ENCODE peak calls at places on chromosomes 16 and 17, in six cellular contexts. Q is suprapubic skin, S is H1, J is A549, F is tibial nerve, G is HepG2. H is an unnamed sample.

GRCh38 chr17:48614904-48615211 is 234 bp downstream of the HOXB8 start:
- DNase-seq in Q (no peak), S (no peak), J (no peak), F (no peak), G (no peak), H (no peak)

GRCh38 chr17:382644-383533 is 30.3 kb upstream of the RPH3AL start:
- DNase-seq in Q (no peak), S (no peak), J (peak; percentile 40), F (no peak), G (peak; percentile 65), H (no peak)

GRCh38 chr17:27414271-27414670 is 42.0 kb upstream of the KSR1 start:
- DNase-seq in Q (peak; percentile 4), S (no peak), J (no peak), F (no peak), G (no peak), H (no peak)

GRCh38 chr17:42832934-42833770 is at the start of gene PSME3:
- DNase-seq in Q (peak; percentile 94), S (peak; percentile 54), J (peak; percentile 96), F (peak; percentile 65), G (peak; percentile 88), H (peak; percentile 93)

GRCh38 chr16:4795181-4795827 is at the start of gene SMIM22:
- DNase-seq in Q (no peak), S (no peak), J (no peak), F (no peak), G (no peak), H (peak; percentile 83)

GRCh38 chr17:41689497-41690299 is 1.0 kb downstream of the EIF1 start:
- DNase-seq in Q (no peak), S (no peak), J (no peak), F (no peak), G (peak; percentile 69), H (peak; percentile 34)

GRCh38 chr17:8062807-8063483 is 24.1 kb downstream of the ALOX15B start:
- DNase-seq in Q (no peak), S (no peak), J (no peak), F (no peak), G (no peak), H (no peak)

GRCh38 chr17:61387011-61387410 is 12.6 kb upstream of the TBX2 start:
- DNase-seq in Q (no peak), S (no peak), J (no peak), F (no peak), G (no peak), H (no peak)

GRCh38 chr17:43453331-43453812 is 30.4 kb upstream of the DHX8 start:
- DNase-seq in Q (no peak), S (no peak), J (no peak), F (no peak), G (no peak), H (peak; percentile 86)

GRCh38 chr16:87391950-87392822 is at the start of gene MAP1LC3B:
- DNase-seq in Q (peak; percentile 96), S (peak; percentile 87), J (peak; percentile 95), F (peak; percentile 96), G (peak; percentile 94), H (peak; percentile 98)

GRCh38 chr17:61813211-61813610 is 50.1 kb downstream of the BRIP1 start:
- DNase-seq in Q (no peak), S (no peak), J (no peak), F (no peak), G (no peak), H (no peak)

GRCh38 chr17:31841850-31842415 is 17.1 kb downstream of the COPRS start:
- DNase-seq in Q (no peak), S (no peak), J (no peak), F (no peak), G (no peak), H (no peak)

GRCh38 chr16:969508-970378 is 1.0 kb downstream of the LMF1 start:
- DNase-seq in Q (no peak), S (no peak), J (no peak), F (no peak), G (no peak), H (peak; percentile 32)

GRCh38 chr17:16472539-16472938 is 19.5 kb downstream of the LRRC75A start:
- DNase-seq in Q (no peak), S (no peak), J (no peak), F (no peak), G (no peak), H (no peak)

GRCh38 chr16:73000020-73000906 is 47.7 kb downstream of the ZFHX3 start:
- DNase-seq in Q (no peak), S (no peak), J (no peak), F (peak; percentile 60), G (peak; percentile 91), H (no peak)

GRCh38 chr16:1306344-1306743 is 3.1 kb upstream of the UBE2I start:
- DNase-seq in Q (no peak), S (no peak), J (no peak), F (no peak), G (no peak), H (no peak)

GRCh38 chr17:78079253-78079652 is 49.3 kb downstream of the TMC6 start:
- DNase-seq in Q (no peak), S (no peak), J (no peak), F (no peak), G (no peak), H (no peak)

GRCh38 chr16:20862162-20862960 is 37.8 kb downstream of the DCUN1D3 start:
- DNase-seq in Q (no peak), S (no peak), J (no peak), F (no peak), G (no peak), H (no peak)

GRCh38 chr16:20866792-20867191 is 33.4 kb downstream of the DCUN1D3 start:
- DNase-seq in Q (no peak), S (no peak), J (no peak), F (no peak), G (no peak), H (no peak)

GRCh38 chr16:20866161-20866772 is 33.9 kb downstream of the DCUN1D3 start:
- DNase-seq in Q (no peak), S (no peak), J (peak; percentile 76), F (no peak), G (peak; percentile 55), H (peak; percentile 17)

GRCh38 chr16:20867585-20867984 is 32.6 kb downstream of the DCUN1D3 start:
- DNase-seq in Q (no peak), S (no peak), J (no peak), F (no peak), G (no peak), H (no peak)

GRCh38 chr16:20865420-20866126 is 34.6 kb downstream of the DCUN1D3 start:
- DNase-seq in Q (no peak), S (no peak), J (no peak), F (no peak), G (no peak), H (no peak)
- TF ChIP-seq EP300 in Q (no peak), S (no peak), J (no peak), F (no peak), G (no peak), H (no peak)

DNA sequence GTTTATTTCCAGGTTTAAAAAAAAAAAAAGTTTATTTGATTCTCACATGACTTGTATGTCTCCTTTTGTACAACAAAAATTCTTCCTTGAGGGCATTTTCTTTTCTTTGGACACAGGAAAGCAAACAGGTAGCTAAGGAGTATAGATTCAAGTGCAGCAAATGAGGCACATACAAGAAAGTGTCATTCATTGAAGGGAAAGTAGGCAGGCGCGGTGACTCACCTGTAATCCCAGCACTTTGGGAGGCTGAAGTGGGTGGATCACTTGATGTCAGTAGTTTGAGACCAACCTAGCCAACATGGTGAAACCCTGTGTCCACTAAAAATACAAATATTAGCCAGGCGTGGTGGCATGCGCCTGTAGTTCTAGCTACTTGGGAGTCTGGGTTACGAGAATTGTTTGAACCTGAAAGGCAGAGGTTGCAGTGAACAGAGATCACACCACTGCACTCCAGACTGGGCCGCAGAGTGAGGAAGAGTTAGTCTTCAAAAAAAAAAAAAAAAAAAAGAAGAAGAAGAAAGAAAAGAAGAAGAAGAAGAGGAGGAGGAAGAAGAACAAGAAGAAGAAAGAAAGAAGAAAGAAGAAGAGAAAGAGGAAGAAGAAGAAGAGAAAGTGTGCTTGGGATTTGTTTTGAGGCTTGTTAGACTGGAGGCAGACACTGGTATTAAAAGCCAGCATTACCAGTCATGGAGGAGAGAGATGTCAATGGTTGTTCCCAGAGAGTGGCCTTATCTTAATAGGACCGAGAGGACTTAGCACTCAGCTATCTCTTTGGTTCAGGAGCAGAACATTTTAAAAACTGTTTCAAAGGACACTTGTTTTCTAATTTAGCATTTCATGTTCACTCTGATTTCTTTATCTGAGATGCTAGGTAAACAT is 19.7 kb downstream of the GINS3 start:
- DNase-seq in Q (no peak), S (no peak), J (no peak), F (no peak), G (no peak), H (no peak)
- TF ChIP-seq EP300 in Q (no peak), S (no peak), J (no peak), F (no peak), G (no peak), H (no peak)

GRCh38 chr16:53094013-53094630 is 39.3 kb downstream of the CHD9 start:
- DNase-seq in Q (peak; percentile 86), S (no peak), J (peak; percentile 41), F (no peak), G (no peak), H (peak; percentile 90)
- TF ChIP-seq EP300 in Q (no peak), S (no peak), J (no peak), F (no peak), G (no peak), H (no peak)

DNA sequence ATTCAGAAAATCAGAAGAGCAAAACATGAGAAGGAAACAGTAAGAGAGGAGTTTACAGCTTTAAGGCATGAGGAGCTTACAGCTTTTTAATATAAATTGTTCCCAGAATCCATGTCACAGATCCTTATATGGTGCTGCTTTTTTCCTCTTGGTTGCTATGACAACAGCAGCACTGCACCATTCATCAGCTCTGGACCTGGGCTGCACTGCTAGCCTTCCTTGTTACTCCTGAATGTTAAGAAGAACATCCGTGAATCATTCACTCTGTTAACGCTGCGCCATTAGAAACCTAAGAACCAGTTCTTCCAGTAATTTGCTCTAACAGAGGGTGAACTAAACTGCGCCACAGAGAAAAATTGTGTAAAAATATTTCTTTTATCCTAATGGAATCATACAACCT is 150.9 kb downstream of the TANC2 start:
- DNase-seq in Q (no peak), S (no peak), J (no peak), F (no peak), G (no peak), H (no peak)
- TF ChIP-seq EP300 in Q (no peak), S (no peak), J (no peak), F (no peak), G (no peak), H (no peak)

H was measured in transverse colon.